ENCODE peak calls at places on chromosome 12, in ten cellular contexts. I is T-helper 2 cell; G is Caco-2; V is COR-L47; W is activated T-cell treated with anti-CD3 and anti-CD28 coated beads, Interleukin-2, amount 50 U/mL, for 24 hours; N is activated naive CD8-positive, alpha-beta T cell treated with anti-CD3 and anti-CD28 coated beads for 36 hours; M is psoas muscle; L is NCI-H2171; D is OCI-LY7; H is sigmoid colon. F is an unnamed sample.

GRCh38 chr12:81354327-81354932 is 276.6 kb downstream of the ACSS3 start:
- DNase-seq in I (no peak), G (no peak), V (no peak), W (no peak), N (no peak), M (no peak), L (no peak), D (no peak), H (no peak), F (no peak)

GRCh38 chr12:106248177-106248848 is 493 bp upstream of the CKAP4 start:
- DNase-seq in I (no peak), G (peak), V (no peak), W (peak), N (peak), M (peak), L (no peak), D (peak), H (peak), F (peak)

GRCh38 chr12:68224613-68225285 is 861 bp downstream of the IL26 start:
- DNase-seq in I (no peak), G (no peak), V (no peak), W (no peak), N (no peak), M (no peak), L (no peak), D (no peak), H (no peak), F (no peak)

GRCh38 chr12:46811185-46811584 is 14.6 kb downstream of the SLC38A4 start:
- DNase-seq in I (peak), G (no peak), V (no peak), W (no peak), N (no peak), M (no peak), L (no peak), D (no peak), H (no peak), F (no peak)

GRCh38 chr12:52005903-52006703 is 643 bp upstream of the TAMALIN start:
- DNase-seq in I (peak), G (no peak), V (no peak), W (no peak), N (no peak), M (peak), L (peak), D (peak), H (peak), F (peak)

GRCh38 chr12:8665729-8666128 is 3.1 kb upstream of the MFAP5 start:
- DNase-seq in I (no peak), G (no peak), V (no peak), W (no peak), N (no peak), M (no peak), L (no peak), D (no peak), H (no peak), F (no peak)

GRCh38 chr12:85369365-85370154 is 89.5 kb downstream of the ALX1 start:
- DNase-seq in I (no peak), G (no peak), V (no peak), W (no peak), N (no peak), M (no peak), L (no peak), D (no peak), H (no peak), F (no peak)

GRCh38 chr12:64010069-64010686 is 165.7 kb downstream of the SRGAP1 start:
- DNase-seq in I (no peak), G (no peak), V (no peak), W (no peak), N (no peak), M (no peak), L (no peak), D (no peak), H (no peak), F (no peak)

GRCh38 chr12:116624516-116624915 is 65.3 kb downstream of the MAP1LC3B2 start:
- DNase-seq in I (no peak), G (no peak), V (no peak), W (no peak), N (no peak), M (no peak), L (no peak), D (no peak), H (no peak), F (no peak)

GRCh38 chr12:14431990-14432389 is 66.5 kb downstream of the ATF7IP start:
- DNase-seq in I (no peak), G (no peak), V (no peak), W (no peak), N (no peak), M (no peak), L (no peak), D (no peak), H (no peak), F (no peak)